ENCODE peak calls at places on chromosome 1, in four cellular contexts. H, P, K and R are unnamed samples.

GRCh38 chr1:6065093-6065878 is 19.6 kb downstream of the KCNAB2 start:
- DNase-seq in H (no peak), P (no peak), K (no peak), R (no peak)

GRCh38 chr1:111203681-111204210 is 3.3 kb upstream of the DENND2D start:
- DNase-seq in H (peak; percentile 71), P (peak; percentile 89), K (peak; percentile 89), R (peak; percentile 54)

GRCh38 chr1:67683736-67684525 is 1.1 kb upstream of the GADD45A start:
- DNase-seq in H (no peak), P (peak; percentile 15), K (peak; percentile 66), R (peak; percentile 78)

GRCh38 chr1:29398431-29398830 is 162.1 kb downstream of the PTPRU start:
- DNase-seq in H (no peak), P (no peak), K (peak; percentile 8), R (peak; percentile 56)

GRCh38 chr1:18058522-18058921 is 49.1 kb upstream of the IGSF21 start:
- DNase-seq in H (no peak), P (no peak), K (no peak), R (no peak)

GRCh38 chr1:207898260-207898659 is 12.7 kb downstream of the CD34 start:
- DNase-seq in H (no peak), P (no peak), K (no peak), R (no peak)

GRCh38 chr1:245807306-245807705 is 652.5 kb downstream of the KIF26B start:
- DNase-seq in H (peak; percentile 29), P (no peak), K (peak; percentile 21), R (no peak)

GRCh38 chr1:110318046-110318445 is 21.1 kb upstream of the RBM15 start:
- DNase-seq in H (no peak), P (no peak), K (no peak), R (no peak)

GRCh38 chr1:13823126-13823880 is 123.3 kb downstream of the PRDM2 start:
- DNase-seq in H (no peak), P (no peak), K (no peak), R (no peak)

GRCh38 chr1:22117238-22117637 is 25.7 kb downstream of the WNT4 start:
- DNase-seq in H (no peak), P (no peak), K (no peak), R (no peak)

GRCh38 chr1:29209173-29209572 is 21.6 kb downstream of the MECR start:
- DNase-seq in H (no peak), P (no peak), K (peak; percentile 49), R (no peak)

GRCh38 chr1:95974586-95974985 is 740.6 kb downstream of the RWDD3 start:
- DNase-seq in H (no peak), P (no peak), K (peak; percentile 67), R (peak; percentile 11)

GRCh38 chr1:25861316-25862286 is 2.3 kb upstream of the AUNIP start:
- DNase-seq in H (no peak), P (no peak), K (no peak), R (no peak)

GRCh38 chr1:11157867-11158266 is 31.3 kb upstream of the ANGPTL7 start:
- DNase-seq in H (no peak), P (no peak), K (no peak), R (no peak)